ENCODE peak calls at places on chromosomes 11 and 22, in six cellular contexts. One of them, this sample, is unnamed.

GRCh38 chr11:6228520-6228919 is 5.9 kb downstream of the FHIP1B start:
- ATAC-seq in left lung: no peak
- ATAC-seq in mucosa of descending colon: no peak
- ATAC-seq in pancreas: no peak
- ATAC-seq in stimulated activated naive CD8-positive, alpha-beta T cell treated with anti-CD3 and anti-CD28 coated beads, Interleukin-15, Interleukin-2, amounts not matched to agents 100 U/mL and 50 U/mL, for 24 hours: no peak
- ATAC-seq in RWPE2: no peak
- ATAC-seq in this sample: no peak

GRCh38 chr11:35955636-35956035 is 11.8 kb downstream of the LDLRAD3 start:
- ATAC-seq in pancreas: no peak
- ATAC-seq in left lung: no peak
- ATAC-seq in mucosa of descending colon: no peak
- ATAC-seq in stimulated activated naive CD8-positive, alpha-beta T cell treated with anti-CD3 and anti-CD28 coated beads, Interleukin-15, Interleukin-2, amounts not matched to agents 100 U/mL and 50 U/mL, for 24 hours: no peak
- ATAC-seq in RWPE2: no peak
- ATAC-seq in this sample: no peak

GRCh38 chr11:117273550-117274289 is 17.4 kb upstream of the BACE1-AS start:
- ATAC-seq in left lung: peak; percentile 49
- ATAC-seq in pancreas: no peak
- ATAC-seq in RWPE2: peak; percentile 81
- ATAC-seq in mucosa of descending colon: no peak
- ATAC-seq in stimulated activated naive CD8-positive, alpha-beta T cell treated with anti-CD3 and anti-CD28 coated beads, Interleukin-15, Interleukin-2, amounts not matched to agents 100 U/mL and 50 U/mL, for 24 hours: no peak
- ATAC-seq in this sample: no peak

GRCh38 chr22:50243704-50244419 is 961 bp downstream of the TUBGCP6 start:
- ATAC-seq in left lung: no peak
- ATAC-seq in pancreas: peak; percentile 48
- ATAC-seq in mucosa of descending colon: peak; percentile 42
- ATAC-seq in RWPE2: peak; percentile 21
- ATAC-seq in stimulated activated naive CD8-positive, alpha-beta T cell treated with anti-CD3 and anti-CD28 coated beads, Interleukin-15, Interleukin-2, amounts not matched to agents 100 U/mL and 50 U/mL, for 24 hours: no peak
- ATAC-seq in this sample: peak; percentile 19

GRCh38 chr11:119316729-119317591 is at the start of gene MCAM:
- ATAC-seq in RWPE2: peak; percentile 15
- ATAC-seq in left lung: no peak
- ATAC-seq in stimulated activated naive CD8-positive, alpha-beta T cell treated with anti-CD3 and anti-CD28 coated beads, Interleukin-15, Interleukin-2, amounts not matched to agents 100 U/mL and 50 U/mL, for 24 hours: no peak
- ATAC-seq in pancreas: no peak
- ATAC-seq in mucosa of descending colon: no peak
- ATAC-seq in this sample: peak; percentile 13

GRCh38 chr11:82889133-82890001 is 10.9 kb downstream of the PRCP start:
- ATAC-seq in RWPE2: no peak
- ATAC-seq in left lung: peak; percentile 65
- ATAC-seq in stimulated activated naive CD8-positive, alpha-beta T cell treated with anti-CD3 and anti-CD28 coated beads, Interleukin-15, Interleukin-2, amounts not matched to agents 100 U/mL and 50 U/mL, for 24 hours: no peak
- ATAC-seq in pancreas: peak; percentile 16
- ATAC-seq in mucosa of descending colon: peak; percentile 28
- ATAC-seq in this sample: peak; percentile 17

GRCh38 chr22:35661377-35661937 is 13.2 kb downstream of the APOL6 start:
- ATAC-seq in stimulated activated naive CD8-positive, alpha-beta T cell treated with anti-CD3 and anti-CD28 coated beads, Interleukin-15, Interleukin-2, amounts not matched to agents 100 U/mL and 50 U/mL, for 24 hours: peak; percentile 68
- ATAC-seq in mucosa of descending colon: peak; percentile 68
- ATAC-seq in pancreas: peak; percentile 34
- ATAC-seq in RWPE2: no peak
- ATAC-seq in left lung: peak; percentile 41
- ATAC-seq in this sample: peak; percentile 31

GRCh38 chr22:42396621-42397331 is 35.4 kb downstream of the NFAM1 start:
- ATAC-seq in stimulated activated naive CD8-positive, alpha-beta T cell treated with anti-CD3 and anti-CD28 coated beads, Interleukin-15, Interleukin-2, amounts not matched to agents 100 U/mL and 50 U/mL, for 24 hours: peak; percentile 19
- ATAC-seq in RWPE2: peak; percentile 64
- ATAC-seq in pancreas: peak; percentile 66
- ATAC-seq in left lung: peak; percentile 32
- ATAC-seq in mucosa of descending colon: peak; percentile 59
- ATAC-seq in this sample: peak; percentile 59

GRCh38 chr11:103700605-103701004 is 335.8 kb upstream of the DDI1 start:
- ATAC-seq in mucosa of descending colon: no peak
- ATAC-seq in left lung: peak; percentile 48
- ATAC-seq in RWPE2: peak; percentile 89
- ATAC-seq in stimulated activated naive CD8-positive, alpha-beta T cell treated with anti-CD3 and anti-CD28 coated beads, Interleukin-15, Interleukin-2, amounts not matched to agents 100 U/mL and 50 U/mL, for 24 hours: no peak
- ATAC-seq in pancreas: peak; percentile 58
- ATAC-seq in this sample: no peak

GRCh38 chr11:69075421-69076128 is 26.8 kb downstream of the TPCN2 start:
- ATAC-seq in pancreas: peak; percentile 48
- ATAC-seq in mucosa of descending colon: peak; percentile 49
- ATAC-seq in left lung: peak; percentile 44
- ATAC-seq in RWPE2: no peak
- ATAC-seq in stimulated activated naive CD8-positive, alpha-beta T cell treated with anti-CD3 and anti-CD28 coated beads, Interleukin-15, Interleukin-2, amounts not matched to agents 100 U/mL and 50 U/mL, for 24 hours: no peak
- ATAC-seq in this sample: no peak

This sample was measured in esophagus mucosa.